ENCODE peak calls at places on chromosomes 7 and 10, in eight cellular contexts. Q is left ventricle myocardium superior; P is cardiac fibroblast; X is GM23338; E is CD8-positive, alpha-beta T cell; B is stimulated activated CD4-positive, alpha-beta T cell treated with anti-CD3 and anti-CD28 coated beads, TNF-alpha, amount 100 ng/mL, for 48 hours; I is mucosa of gallbladder; A is OCI-LY7. C is an unnamed sample.

GRCh38 chr10:117552759-117553158 is 10.2 kb downstream of the EMX2 start:
- DNase-seq in Q (no peak), P (no peak), X (no peak), E (no peak), B (no peak), I (no peak), A (no peak), C (no peak)

GRCh38 chr10:122307669-122308486 is 36.8 kb downstream of the BTBD16 start:
- DNase-seq in Q (peak; percentile 73), P (peak; percentile 99), X (no peak), E (no peak), B (no peak), I (peak; percentile 71), A (peak; percentile 82), C (no peak)

GRCh38 chr7:39428221-39428620 is 138.0 kb upstream of the YAE1 start:
- DNase-seq in Q (no peak), P (peak; percentile 64), X (no peak), E (no peak), B (no peak), I (no peak), A (no peak), C (no peak)

GRCh38 chr7:27883726-27884125 is 143.8 kb downstream of the TAX1BP1 start:
- DNase-seq in Q (no peak), P (peak; percentile 71), X (peak; percentile 24), E (no peak), B (no peak), I (no peak), A (no peak), C (no peak)

GRCh38 chr7:154757756-154758155 is 245.2 kb downstream of the PAXIP1 start:
- DNase-seq in Q (no peak), P (no peak), X (no peak), E (no peak), B (no peak), I (no peak), A (no peak), C (no peak)

GRCh38 chr7:93298671-93299070 is 66.5 kb downstream of the VPS50 start:
- DNase-seq in Q (no peak), P (no peak), X (no peak), E (no peak), B (no peak), I (no peak), A (no peak), C (no peak)

GRCh38 chr7:92584953-92585352 is 5.2 kb downstream of the FAM133B start:
- DNase-seq in Q (no peak), P (peak; percentile 13), X (peak; percentile 51), E (no peak), B (no peak), I (no peak), A (no peak), C (peak; percentile 61)

GRCh38 chr7:131040467-131040932 is 287.2 kb upstream of the MKLN1 start:
- DNase-seq in Q (no peak), P (peak; percentile 86), X (peak; percentile 87), E (no peak), B (no peak), I (peak; percentile 74), A (peak; percentile 53), C (peak; percentile 77)

GRCh38 chr10:51667992-51668689 is 31.3 kb downstream of the CSTF2T start:
- DNase-seq in Q (no peak), P (peak; percentile 65), X (no peak), E (no peak), B (no peak), I (no peak), A (no peak), C (no peak)

GRCh38 chr7:146150153-146150552 is 33.6 kb downstream of the CNTNAP2 start:
- DNase-seq in Q (no peak), P (peak; percentile 12), X (no peak), E (no peak), B (no peak), I (no peak), A (no peak), C (no peak)

GRCh38 chr7:17298840-17299476 is 506 bp downstream of the AHR start:
- DNase-seq in Q (peak; percentile 78), P (peak; percentile 48), X (peak; percentile 76), E (peak; percentile 65), B (peak; percentile 26), I (peak; percentile 53), A (no peak), C (no peak)